ENCODE peak calls at places on chromosomes 6 and 20, in seven cellular contexts. I, X, Q, A, H, G and P are unnamed samples.
A peak's percentile ranks its signal among the peaks of the same experiment; 100 is the strongest.

GRCh38 chr6:151291145-151292055 is 51.6 kb downstream of the AKAP12 start:
- DNase-seq in I (no peak), X (peak; percentile 40), Q (no peak), A (no peak), H (no peak), G (no peak), P (no peak)

GRCh38 chr6:139129284-139129683 is 5.6 kb upstream of the HECA start:
- DNase-seq in I (no peak), X (peak; percentile 86), Q (no peak), A (no peak), H (no peak), G (no peak), P (no peak)

GRCh38 chr6:137277971-137278602 is 58.9 kb upstream of the IFNGR1 start:
- DNase-seq in I (no peak), X (peak; percentile 84), Q (peak; percentile 89), A (no peak), H (no peak), G (peak; percentile 32), P (no peak)

GRCh38 chr20:14845199-14846160 is 508.1 kb upstream of the FLRT3 start:
- DNase-seq in I (peak; percentile 15), X (no peak), Q (peak; percentile 5), A (no peak), H (no peak), G (no peak), P (no peak)

GRCh38 chr20:9066196-9066595 is 2.7 kb upstream of the PLCB4 start:
- DNase-seq in I (no peak), X (no peak), Q (peak; percentile 26), A (no peak), H (no peak), G (no peak), P (no peak)

GRCh38 chr6:29641430-29642213 is 8.6 kb upstream of the GABBR1 start:
- DNase-seq in I (no peak), X (no peak), Q (no peak), A (no peak), H (no peak), G (no peak), P (no peak)

GRCh38 chr6:43776115-43776798 is 6.2 kb downstream of the VEGFA start:
- DNase-seq in I (no peak), X (no peak), Q (no peak), A (peak; percentile 71), H (peak; percentile 79), G (no peak), P (no peak)

GRCh38 chr6:44662461-44663121 is 275.1 kb downstream of the CDC5L start:
- DNase-seq in I (no peak), X (peak; percentile 91), Q (no peak), A (no peak), H (no peak), G (no peak), P (no peak)

GRCh38 chr6:38720295-38720694 is 5.2 kb downstream of the DNAH8 start:
- DNase-seq in I (no peak), X (no peak), Q (no peak), A (no peak), H (no peak), G (peak; percentile 12), P (no peak)

GRCh38 chr20:40230486-40230885 is 458.6 kb downstream of the MAFB start:
- DNase-seq in I (no peak), X (no peak), Q (no peak), A (no peak), H (no peak), G (no peak), P (no peak)

GRCh38 chr6:21163110-21163837 is 430.3 kb upstream of the SOX4 start:
- DNase-seq in I (no peak), X (peak; percentile 59), Q (peak; percentile 35), A (no peak), H (no peak), G (peak; percentile 6), P (no peak)

GRCh38 chr6:24257282-24257681 is 100.6 kb downstream of the DCDC2 start:
- DNase-seq in I (no peak), X (no peak), Q (no peak), A (no peak), H (no peak), G (peak; percentile 13), P (no peak)

GRCh38 chr6:111487656-111488055 is 4.6 kb upstream of the REV3L start:
- DNase-seq in I (no peak), X (peak; percentile 83), Q (peak; percentile 89), A (no peak), H (no peak), G (no peak), P (no peak)

GRCh38 chr6:2448826-2449571 is 203.6 kb upstream of the GMDS start:
- DNase-seq in I (peak; percentile 29), X (peak; percentile 84), Q (peak; percentile 84), A (no peak), H (no peak), G (peak; percentile 59), P (no peak)

GRCh38 chr6:110342759-110343158 is 15.4 kb downstream of the METTL24 start:
- DNase-seq in I (no peak), X (no peak), Q (no peak), A (no peak), H (no peak), G (no peak), P (no peak)

GRCh38 chr6:33771342-33772113 is 17.4 kb downstream of the LEMD2 start:
- DNase-seq in I (peak; percentile 74), X (peak; percentile 100), Q (peak; percentile 97), A (peak; percentile 64), H (peak; percentile 50), G (peak; percentile 19), P (no peak)

GRCh38 chr6:42278131-42278853 is 60.6 kb upstream of the MRPS10 start:
- DNase-seq in I (no peak), X (no peak), Q (no peak), A (no peak), H (no peak), G (no peak), P (no peak)

GRCh38 chr6:2950713-2951112 is 20.7 kb downstream of the SERPINB6 start:
- DNase-seq in I (no peak), X (no peak), Q (no peak), A (peak; percentile 34), H (no peak), G (no peak), P (no peak)

GRCh38 chr20:25989196-25989595 is 292.5 kb upstream of the ZNF337 start:
- DNase-seq in I (no peak), X (no peak), Q (no peak), A (no peak), H (no peak), G (no peak), P (no peak)

GRCh38 chr6:69622924-69623323 is 173.9 kb downstream of the LMBRD1 start:
- DNase-seq in I (no peak), X (no peak), Q (no peak), A (no peak), H (no peak), G (no peak), P (no peak)

GRCh38 chr6:28001751-28002150 is 44.7 kb downstream of the OR2B6 start:
- DNase-seq in I (no peak), X (no peak), Q (no peak), A (no peak), H (no peak), G (no peak), P (no peak)
- H3K4me3 ChIP-seq in I (no peak overlapping the region), X (no peak overlapping the region), Q (no peak overlapping the region), A (no peak overlapping the region), H (no peak overlapping the region), G (no peak overlapping the region), P (no peak overlapping the region)

DNA sequence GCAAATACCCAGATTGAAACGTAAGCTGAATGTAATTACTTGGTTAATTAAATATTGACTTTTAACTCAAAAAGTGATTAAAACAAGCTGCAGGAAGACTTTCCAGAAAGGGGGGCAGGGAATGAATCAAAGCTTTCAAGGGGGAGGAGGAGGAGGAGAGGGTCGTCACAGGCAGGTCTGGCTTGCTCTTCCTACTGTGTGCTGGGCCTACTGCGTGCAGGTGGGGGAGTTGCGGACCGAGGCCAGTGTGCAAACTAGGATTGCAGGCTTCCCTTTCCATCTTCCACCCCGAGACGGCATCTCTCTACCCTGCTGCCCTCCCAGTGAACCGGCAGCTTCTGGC is 1.1 kb downstream of the SULF2 start:
- DNase-seq in I (no peak), X (no peak), Q (no peak), A (no peak), H (no peak), G (no peak), P (no peak)
- H3K4me3 ChIP-seq in I (peak overlapping the region; percentile 44), X (peak overlapping the region; percentile 68), Q (peak overlapping the region; percentile 66), A (peak overlapping the region; percentile 55), H (peak overlapping the region; percentile 55), G (peak overlapping the region; percentile 43), P (peak overlapping the region; percentile 78)

GRCh38 chr20:35541118-35541782 is 628 bp upstream of the ERGIC3 start:
- DNase-seq in I (no peak), X (no peak), Q (no peak), A (no peak), H (no peak), G (no peak), P (no peak)

GRCh38 chr20:35544436-35544835 is 2.6 kb downstream of the ERGIC3 start:
- DNase-seq in I (no peak), X (no peak), Q (no peak), A (no peak), H (no peak), G (no peak), P (no peak)

GRCh38 chr20:35542990-35543389 is 1.1 kb downstream of the ERGIC3 start:
- DNase-seq in I (no peak), X (no peak), Q (no peak), A (no peak), H (no peak), G (no peak), P (no peak)

GRCh38 chr20:35541783-35542662 is at the start of gene ERGIC3:
- DNase-seq in I (peak; percentile 95), X (peak; percentile 94), Q (peak; percentile 99), A (peak; percentile 98), H (peak; percentile 96), G (peak; percentile 86), P (peak; percentile 88)

GRCh38 chr20:35539756-35540212 is 2.1 kb upstream of the ERGIC3 start:
- DNase-seq in I (no peak), X (no peak), Q (no peak), A (no peak), H (peak; percentile 16), G (no peak), P (no peak)
- H3K4me3 ChIP-seq in I (no peak overlapping the region), X (no peak overlapping the region), Q (no peak overlapping the region), A (no peak overlapping the region), H (no peak overlapping the region), G (no peak overlapping the region), P (no peak overlapping the region)

DNA sequence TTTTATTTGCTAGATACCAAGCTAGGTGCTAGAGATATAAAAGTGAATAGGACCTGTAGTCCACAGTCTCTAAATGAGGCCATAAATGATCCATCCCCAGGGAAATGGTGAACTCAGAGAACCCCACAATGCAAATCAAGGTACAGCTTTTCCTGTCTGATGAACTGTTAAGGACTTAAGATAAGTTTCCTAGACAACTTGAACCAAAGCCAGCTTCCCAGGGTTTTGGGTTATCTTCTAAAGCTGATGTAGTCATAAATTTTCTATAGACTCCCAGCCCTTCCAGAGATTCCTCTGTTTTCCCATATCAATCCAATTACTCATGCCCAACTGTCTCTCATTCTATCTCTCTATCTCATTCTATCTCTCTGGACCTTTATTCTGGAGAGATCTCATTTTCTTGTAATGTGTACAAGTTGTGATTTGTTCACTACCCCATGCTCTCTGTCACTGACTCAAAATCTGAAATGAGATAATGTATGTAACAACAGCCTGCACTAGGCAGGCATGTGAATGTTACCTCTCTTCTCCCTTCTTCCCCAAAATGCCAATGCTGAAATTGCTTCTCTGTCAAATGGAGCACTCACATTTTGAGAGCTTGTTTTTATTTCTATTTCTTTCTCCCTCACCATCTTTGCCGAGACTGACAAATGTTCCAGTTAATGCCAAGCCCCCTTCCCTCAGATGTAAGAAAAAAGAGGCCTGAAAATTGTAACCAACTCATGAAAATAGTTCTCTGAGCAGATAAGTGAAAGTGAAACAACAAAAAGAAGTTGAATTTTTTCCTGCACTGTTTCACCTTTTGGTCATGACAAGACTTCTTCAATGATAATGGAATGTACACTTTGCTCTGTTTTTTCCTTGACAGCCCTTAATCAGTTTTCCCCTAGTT is 279.9 kb downstream of the SLC35F1 start:
- DNase-seq in I (no peak), X (no peak), Q (peak; percentile 10), A (no peak), H (no peak), G (no peak), P (no peak)
- H3K4me3 ChIP-seq in I (no peak overlapping the region), X (no peak overlapping the region), Q (peak overlapping the region; percentile 14), A (no peak overlapping the region), H (no peak overlapping the region), G (no peak overlapping the region), P (peak overlapping the region; percentile 18)